ENCODE peak calls at places on chromosomes 2 and 18, in five cellular contexts. S, Z, N, K and D are unnamed samples.

GRCh38 chr2:44392338-44392943 is 30.7 kb downstream of the CAMKMT start:
- DNase-seq in Z (no peak), N (peak), K (peak), S (no peak), D (peak)

GRCh38 chr2:3420076-3420848 is 40.8 kb downstream of the TRAPPC12 start:
- DNase-seq in K (no peak), S (no peak), N (no peak), Z (no peak), D (no peak)

GRCh38 chr2:216596234-216596985 is 36.8 kb upstream of the IGFBP2 start:
- DNase-seq in Z (no peak), N (no peak), S (no peak), K (peak), D (no peak)

GRCh38 chr2:82199493-82199852 is 1894.9 kb upstream of the LRRTM1 start:
- DNase-seq in Z (no peak), S (no peak), K (no peak), N (no peak), D (no peak)

GRCh38 chr2:8479298-8479697 is 202.6 kb upstream of the ID2 start:
- DNase-seq in K (no peak), S (no peak), N (no peak), Z (no peak), D (no peak)

GRCh38 chr2:105787376-105788318 is 42.9 kb downstream of the NCK2 start:
- DNase-seq in S (no peak), N (no peak), K (no peak), Z (no peak), D (no peak)

GRCh38 chr2:172639823-172640222 is 83.9 kb downstream of the PDK1 start:
- DNase-seq in Z (no peak), K (no peak), N (no peak), S (no peak), D (no peak)

GRCh38 chr2:170813611-170814550 is 2.8 kb upstream of the GAD1 start:
- DNase-seq in Z (no peak), S (peak), N (peak), K (peak), D (peak)

GRCh38 chr18:22999212-22999611 is 66.1 kb downstream of the RBBP8 start:
- DNase-seq in S (no peak), K (no peak), N (peak), Z (no peak), D (no peak)

GRCh38 chr2:232547991-232548390 is 2.4 kb downstream of the TIGD1 start:
- DNase-seq in Z (no peak), K (no peak), N (no peak), S (no peak), D (no peak)

GRCh38 chr2:54665436-54665856 is 58.0 kb upstream of the EML6 start:
- DNase-seq in K (no peak), N (peak), Z (no peak), S (peak), D (peak)

GRCh38 chr2:162006326-162006725 is 67.7 kb downstream of the DPP4 start:
- DNase-seq in Z (no peak), S (no peak), N (no peak), K (no peak), D (no peak)